ENCODE peak calls at places on chromosomes 11 and 22, in five cellular contexts. T is BE2C, F is NCI-H82, L is HFFc6, E is NCI-H1092. V is an unnamed sample.

GRCh38 chr11:45102810-45103621 is 43.4 kb upstream of the PRDM11 start:
- DNase-seq in T (peak), F (peak), L (peak), E (no peak), V (peak)

GRCh38 chr11:37040921-37041320 is 442.9 kb upstream of the RAG2 start:
- DNase-seq in T (no peak), F (peak), L (no peak), E (no peak), V (no peak)

GRCh38 chr22:37176464-37177061 is 11.5 kb downstream of the C1QTNF6 start:
- DNase-seq in T (peak), F (no peak), L (peak), E (no peak), V (no peak)

GRCh38 chr22:37566903-37567798 is 6.9 kb downstream of the CDC42EP1 start:
- DNase-seq in T (peak), F (peak), L (no peak), E (peak), V (peak)

GRCh38 chr11:120564573-120565301 is 53.2 kb downstream of the GRIK4 start:
- DNase-seq in T (peak), F (peak), L (peak), E (peak), V (peak)

GRCh38 chr22:46358766-46359165 is 23.3 kb downstream of the TRMU start:
- DNase-seq in T (no peak), F (no peak), L (no peak), E (no peak), V (no peak)

GRCh38 chr11:16924826-16925494 is 89.3 kb downstream of the PLEKHA7 start:
- DNase-seq in T (no peak), F (peak), L (no peak), E (peak), V (no peak)

GRCh38 chr11:102546923-102547471 is 16.4 kb upstream of the MMP7 start:
- DNase-seq in T (no peak), F (no peak), L (no peak), E (no peak), V (peak)

GRCh38 chr11:2305140-2305861 is 3.5 kb downstream of the TSPAN32 start:
- DNase-seq in T (peak), F (peak), L (peak), E (peak), V (peak)

GRCh38 chr11:125210112-125210511 is 45.6 kb downstream of the PKNOX2 start:
- DNase-seq in T (no peak), F (no peak), L (no peak), E (no peak), V (no peak)

GRCh38 chr11:18853086-18853720 is 61.6 kb upstream of the PTPN5 start:
- DNase-seq in T (no peak), F (peak), L (peak), E (no peak), V (peak)

V was measured in H4.